ENCODE peak calls at places on chromosomes 11 and 22, in nine cellular contexts. L, T, R, B, P, H, V, A and S are unnamed samples.

GRCh38 chr11:56764976-56765375 is 16.5 kb upstream of the OR9G4 start:
- DNase-seq in V (no peak), T (no peak), R (no peak), L (no peak), P (no peak), B (no peak), H (no peak), A (no peak), S (no peak)

GRCh38 chr11:43941257-43941879 is 1.1 kb upstream of the C11orf96 start:
- DNase-seq in R (peak; percentile 55), P (no peak), L (no peak), V (no peak), T (no peak), H (no peak), B (no peak), A (no peak), S (no peak)

GRCh38 chr11:118214210-118214914 is 10.4 kb downstream of the JAML start:
- DNase-seq in L (no peak), B (no peak), T (no peak), H (no peak), R (no peak), P (no peak), V (no peak), A (peak; percentile 16), S (no peak)

GRCh38 chr22:35940166-35940565 is 88.5 kb downstream of the RBFOX2 start:
- DNase-seq in T (no peak), B (no peak), R (no peak), P (no peak), V (no peak), L (no peak), H (no peak), A (no peak), S (no peak)

GRCh38 chr22:40975346-40975745 is 24.2 kb downstream of the RBX1 start:
- DNase-seq in B (no peak), A (no peak), P (no peak), T (no peak), H (no peak), L (no peak), R (no peak), V (no peak), S (no peak)

GRCh38 chr11:22044126-22044525 is 148.8 kb upstream of the ANO5 start:
- DNase-seq in L (no peak), H (no peak), V (no peak), R (no peak), B (no peak), P (no peak), A (no peak), T (no peak), S (no peak)

GRCh38 chr22:32567544-32567943 is 92.9 kb downstream of the FBXO7 start:
- DNase-seq in V (no peak), A (no peak), L (no peak), H (no peak), B (no peak), T (no peak), P (no peak), R (no peak), S (no peak)

GRCh38 chr11:130601141-130601540 is 152.7 kb downstream of the ADAMTS15 start:
- DNase-seq in A (peak; percentile 88), P (no peak), R (peak; percentile 76), L (peak; percentile 84), V (no peak), T (no peak), H (no peak), B (peak; percentile 83), S (no peak)

GRCh38 chr11:47378011-47378835 is at the start of gene SPI1:
- DNase-seq in H (no peak), T (no peak), P (no peak), B (peak; percentile 69), R (no peak), V (no peak), A (peak; percentile 51), L (peak; percentile 66), S (no peak)

GRCh38 chr11:492416-493226 is 14.4 kb downstream of the RNH1 start:
- DNase-seq in T (no peak), H (no peak), A (no peak), B (no peak), R (no peak), V (no peak), P (peak; percentile 45), L (no peak), S (no peak)

GRCh38 chr11:71222318-71223080 is 29.9 kb downstream of the SHANK2 start:
- DNase-seq in T (no peak), P (no peak), A (no peak), V (no peak), B (peak; percentile 15), H (no peak), R (no peak), L (no peak), S (no peak)

GRCh38 chr11:40722179-40722795 is 737.2 kb downstream of the LRRC4C start:
- DNase-seq in H (no peak), V (peak; percentile 23), P (no peak), B (no peak), A (no peak), L (no peak), T (no peak), R (peak; percentile 20), S (no peak)

GRCh38 chr11:57409321-57410100 is 17.4 kb downstream of the SLC43A3 start:
- DNase-seq in T (no peak), A (no peak), P (no peak), V (no peak), H (no peak), L (no peak), B (no peak), R (no peak), S (no peak)

GRCh38 chr11:130499828-130500227 is 51.4 kb downstream of the ADAMTS15 start:
- DNase-seq in T (no peak), A (no peak), V (no peak), P (no peak), R (peak; percentile 31), B (no peak), L (no peak), H (no peak), S (no peak)

GRCh38 chr22:23068096-23068831 is 2.1 kb upstream of the GNAZ start:
- DNase-seq in R (no peak), V (no peak), H (no peak), B (peak; percentile 17), L (no peak), A (no peak), P (peak; percentile 43), T (no peak), S (no peak)

GRCh38 chr11:66100272-66101037 is 30.4 kb downstream of the PACS1 start:
- DNase-seq in B (peak; percentile 65), R (peak; percentile 37), P (peak; percentile 80), H (peak; percentile 34), A (peak; percentile 53), V (no peak), L (peak; percentile 74), T (no peak), S (peak; percentile 52)

GRCh38 chr11:65589444-65590239 is 6.0 kb downstream of the KCNK7 start:
- DNase-seq in T (no peak), R (no peak), L (no peak), B (no peak), V (no peak), A (no peak), H (no peak), P (no peak), S (no peak)

GRCh38 chr11:43790444-43790794 is 90.2 kb upstream of the ALKBH3 start:
- DNase-seq in A (no peak), B (no peak), R (peak; percentile 3), T (no peak), H (no peak), V (no peak), L (no peak), P (no peak), S (no peak)

GRCh38 chr11:4891996-4892640 is 10.4 kb downstream of the OR51T1 start:
- DNase-seq in A (no peak), L (no peak), P (no peak), R (peak; percentile 87), H (no peak), V (peak; percentile 10), B (no peak), T (no peak), S (no peak)

GRCh38 chr11:64649304-64649703 is 58.3 kb downstream of the SLC22A12 start:
- DNase-seq in P (no peak), L (no peak), T (no peak), R (peak; percentile 27), B (no peak), H (no peak), V (no peak), A (no peak), S (no peak)

GRCh38 chr22:39960791-39961746 is 872 bp downstream of the TMA7B start:
- DNase-seq in P (peak; percentile 85), R (peak; percentile 98), H (no peak), V (no peak), T (no peak), A (no peak), L (no peak), B (no peak), S (peak; percentile 23)

GRCh38 chr11:9017773-9018172 is 14.0 kb upstream of the NRIP3 start:
- DNase-seq in P (no peak), A (peak; percentile 85), L (peak; percentile 76), H (no peak), R (peak; percentile 7), V (no peak), B (peak; percentile 71), T (no peak), S (no peak)

GRCh38 chr22:27672721-27673387 is 128.7 kb downstream of the MN1 start:
- DNase-seq in B (no peak), T (no peak), P (no peak), R (no peak), V (no peak), H (no peak), A (no peak), L (no peak), S (no peak)

GRCh38 chr11:9752091-9752490 is 88.2 kb downstream of the SWAP70 start:
- DNase-seq in V (no peak), T (no peak), H (no peak), L (no peak), R (peak; percentile 33), B (no peak), A (no peak), P (no peak), S (no peak)

GRCh38 chr11:75350743-75351540 is 519 bp downstream of the ARRB1 start:
- DNase-seq in A (peak; percentile 68), H (peak; percentile 18), B (peak; percentile 63), T (no peak), L (peak; percentile 66), R (no peak), P (peak; percentile 61), V (no peak), S (peak; percentile 27)

GRCh38 chr22:22924369-22925145 is 36.9 kb downstream of the IGLL5 start:
- DNase-seq in L (no peak), P (no peak), T (no peak), V (no peak), H (no peak), R (no peak), B (no peak), A (no peak), S (no peak)

GRCh38 chr11:65872555-65873279 is at the start of gene EFEMP2:
- DNase-seq in B (no peak), A (peak; percentile 71), R (no peak), H (no peak), P (no peak), T (no peak), L (no peak), V (no peak), S (no peak)

GRCh38 chr11:8691601-8692000 is 9.0 kb downstream of the RPL27A start:
- DNase-seq in B (no peak), T (no peak), L (no peak), V (no peak), A (no peak), R (no peak), P (no peak), H (no peak), S (no peak)

GRCh38 chr22:31263896-31264295 is 28.4 kb downstream of the PIK3IP1 start:
- DNase-seq in B (no peak), P (no peak), H (no peak), T (no peak), L (no peak), V (no peak), A (no peak), R (no peak), S (no peak)

GRCh38 chr22:23915230-23915754 is 21.1 kb downstream of the MIF start:
- DNase-seq in T (no peak), L (no peak), H (no peak), B (no peak), A (no peak), R (no peak), V (no peak), P (no peak), S (no peak)

GRCh38 chr11:18111005-18111404 is 5.1 kb upstream of the SAAL1 start:
- DNase-seq in T (no peak), B (no peak), V (no peak), H (no peak), L (no peak), P (no peak), R (no peak), A (no peak), S (no peak)